ENCODE peak calls at places on chromosomes 5 and 9, in five cellular contexts. R is NCI-H2171 treated with DMSO at 0.1 percent for 48 hours; C is skeletal muscle cell; M is stimulated activated CD4-positive, alpha-beta T cell treated with anti-CD3 and anti-CD28 coated beads, Interleukin-15, amount 100 ng/mL, for 1 hour; H is lower lobe of right lung. T is an unnamed sample.

GRCh38 chr5:115494570-115495289 is 49.8 kb downstream of the FEM1C start:
- DNase-seq in M (no peak), R (no peak), C (no peak), H (no peak), T (peak; percentile 31)

GRCh38 chr9:110126986-110127864 is 80.7 kb downstream of the C9orf152 start:
- DNase-seq in H (peak; percentile 53), R (no peak), M (no peak), C (peak; percentile 79), T (no peak)

GRCh38 chr9:137817236-137818200 is 60.1 kb upstream of the CACNA1B start:
- DNase-seq in R (no peak), M (no peak), H (no peak), C (no peak), T (no peak)

GRCh38 chr9:136793063-136793946 is 2.2 kb downstream of the TMEM141 start:
- DNase-seq in M (no peak), R (no peak), H (no peak), C (no peak), T (no peak)

GRCh38 chr9:127955294-127956015 is 17.8 kb upstream of the DPM2 start:
- DNase-seq in R (peak; percentile 99), H (peak; percentile 82), M (peak; percentile 63), C (no peak), T (no peak)

GRCh38 chr5:121182788-121183490 is 668.7 kb upstream of the FTMT start:
- DNase-seq in C (no peak), R (no peak), M (no peak), H (no peak), T (no peak)

GRCh38 chr5:58080573-58080972 is 379.3 kb downstream of the PLK2 start:
- DNase-seq in M (no peak), R (no peak), H (no peak), C (no peak), T (no peak)

GRCh38 chr5:31463341-31463740 is 68.6 kb downstream of the DROSHA start:
- DNase-seq in C (no peak), R (no peak), M (no peak), H (no peak), T (no peak)

GRCh38 chr5:66324357-66324756 is 180.3 kb downstream of the SREK1 start:
- DNase-seq in R (peak; percentile 84), C (no peak), H (no peak), M (no peak), T (no peak)

GRCh38 chr9:78831726-78832125 is 534.8 kb downstream of the PSAT1 start:
- DNase-seq in M (no peak), C (no peak), H (no peak), R (no peak), T (no peak)

GRCh38 chr5:145924849-145925248 is 11.5 kb upstream of the SH3RF2 start:
- DNase-seq in M (no peak), H (no peak), R (no peak), C (no peak), T (no peak)

GRCh38 chr5:135230326-135230925 is 168.6 kb downstream of the MACROH2A1 start:
- DNase-seq in R (no peak), M (no peak), H (peak; percentile 76), C (peak; percentile 56), T (peak; percentile 33)

GRCh38 chr5:464843-465590 is 22.0 kb downstream of the EXOC3 start:
- DNase-seq in M (no peak), H (no peak), C (no peak), R (no peak), T (no peak)

GRCh38 chr5:10607023-10607665 is 43.3 kb downstream of the ANKRD33B start:
- DNase-seq in M (no peak), C (no peak), R (peak; percentile 87), H (no peak), T (no peak)

GRCh38 chr9:124020520-124021384 is 9.2 kb downstream of the LHX2 start:
- DNase-seq in C (no peak), R (no peak), H (no peak), M (no peak), T (no peak)

GRCh38 chr9:123484130-123484529 is 128.1 kb downstream of the CRB2 start:
- DNase-seq in C (no peak), H (no peak), M (no peak), R (no peak), T (no peak)

GRCh38 chr9:137919095-137919465 is 41.5 kb downstream of the CACNA1B start:
- DNase-seq in H (no peak), R (no peak), M (no peak), C (no peak), T (no peak)

GRCh38 chr9:18067553-18068120 is 406.3 kb upstream of the ADAMTSL1 start:
- DNase-seq in M (no peak), R (no peak), H (no peak), C (no peak), T (no peak)

GRCh38 chr5:15574121-15574520 is 74.1 kb downstream of the FBXL7 start:
- DNase-seq in R (no peak), C (no peak), H (no peak), M (no peak), T (no peak)